ENCODE peak calls at places on chromosomes 11 and 22, in five cellular contexts. X is NCI-H1105 treated with DMSO at 0.1 percent for 48 hours, F is dorsolateral prefrontal cortex, Y is activated T-cell treated with anti-CD3 and anti-CD28 coated beads for 1 hour, N is pons. K is an unnamed sample.

GRCh38 chr22:45321827-45322226 is 12.1 kb downstream of the FAM118A start:
- DNase-seq in Y (no peak), X (no peak), F (no peak), N (no peak), K (no peak)

GRCh38 chr11:83292709-83293435 is 6.7 kb upstream of the CCDC90B start:
- DNase-seq in N (peak; percentile 97), X (peak; percentile 61), F (no peak), Y (peak; percentile 2), K (peak; percentile 86)

GRCh38 chr11:86869966-86870570 is 69.7 kb downstream of the PRSS23 start:
- DNase-seq in Y (peak; percentile 24), X (peak; percentile 55), N (peak; percentile 65), F (peak; percentile 48), K (peak; percentile 73)

GRCh38 chr11:117657801-117658200 is 139.2 kb downstream of the DSCAML1 start:
- DNase-seq in F (peak; percentile 87), X (peak; percentile 80), N (peak; percentile 97), Y (no peak), K (peak; percentile 30)

GRCh38 chr11:124841765-124842700 is 23.2 kb upstream of the ROBO3 start:
- DNase-seq in F (no peak), Y (no peak), N (no peak), X (peak; percentile 90), K (peak; percentile 35)

GRCh38 chr11:64181506-64182411 is 4.2 kb upstream of the STIP1 start:
- DNase-seq in Y (no peak), X (no peak), F (peak; percentile 97), N (peak; percentile 96), K (peak; percentile 88)

GRCh38 chr11:58866788-58867187 is 22.3 kb upstream of the GLYATL2 start:
- DNase-seq in Y (no peak), F (no peak), X (no peak), N (no peak), K (no peak)

GRCh38 chr11:116513894-116514293 is 258.9 kb downstream of the BUD13 start:
- DNase-seq in Y (no peak), F (no peak), N (no peak), X (no peak), K (peak; percentile 63)

GRCh38 chr11:49302360-49302759 is 94.0 kb upstream of the FOLH1 start:
- DNase-seq in F (no peak), Y (no peak), X (no peak), N (no peak), K (no peak)

GRCh38 chr11:3159296-3160190 is 5.6 kb downstream of the OSBPL5 start:
- DNase-seq in X (peak; percentile 14), F (peak; percentile 45), Y (no peak), N (no peak), K (peak; percentile 33)

GRCh38 chr22:47397673-47398072 is 635.2 kb downstream of the TBC1D22A start:
- DNase-seq in X (no peak), F (no peak), N (no peak), Y (no peak), K (no peak)

GRCh38 chr11:63769719-63770443 is 1.3 kb upstream of the ZFTA start:
- DNase-seq in N (no peak), X (peak; percentile 53), F (no peak), Y (no peak), K (peak; percentile 92)

GRCh38 chr11:16862733-16863132 is 124.3 kb downstream of the C11orf58 start:
- DNase-seq in F (no peak), X (peak; percentile 34), Y (no peak), N (no peak), K (no peak)

GRCh38 chr22:45552580-45553332 is 50.1 kb downstream of the FBLN1 start:
- DNase-seq in F (no peak), X (no peak), N (no peak), Y (no peak), K (peak; percentile 14)

GRCh38 chr22:22798716-22799115 is 88.9 kb upstream of the IGLL5 start:
- DNase-seq in F (no peak), N (no peak), Y (no peak), X (no peak), K (no peak)